ENCODE peak calls at places on chromosome 16, in nine cellular contexts. D, Z, G, P, B, A, K, Y and R are unnamed samples.

GRCh38 chr16:68061396-68061795 is 23.8 kb upstream of the NFATC3 start:
- DNase-seq in D (no peak), Z (no peak), G (no peak), P (no peak), B (no peak), A (no peak), K (no peak), Y (no peak), R (no peak)

GRCh38 chr16:66606000-66606751 is 1.7 kb downstream of the CMTM3 start:
- DNase-seq in D (no peak), Z (no peak), G (no peak), P (no peak), B (no peak), A (no peak), K (no peak), Y (no peak), R (no peak)

GRCh38 chr16:67541391-67542263 is 13.0 kb downstream of the RIPOR1 start:
- DNase-seq in D (no peak), Z (no peak), G (no peak), P (no peak), B (no peak), A (no peak), K (peak; percentile 50), Y (no peak), R (no peak)

GRCh38 chr16:17392127-17392856 is 78.5 kb downstream of the XYLT1 start:
- DNase-seq in D (no peak), Z (no peak), G (no peak), P (no peak), B (no peak), A (no peak), K (no peak), Y (no peak), R (no peak)

GRCh38 chr16:57620316-57621231 is 7.9 kb upstream of the ADGRG1 start:
- DNase-seq in D (no peak), Z (no peak), G (no peak), P (peak; percentile 49), B (no peak), A (no peak), K (no peak), Y (no peak), R (no peak)

GRCh38 chr16:4081577-4082021 is 34.6 kb downstream of the ADCY9 start:
- DNase-seq in D (no peak), Z (no peak), G (no peak), P (no peak), B (no peak), A (no peak), K (no peak), Y (peak; percentile 42), R (no peak)

GRCh38 chr16:4646773-4647660 is 22.4 kb downstream of the MGRN1 start:
- DNase-seq in D (no peak), Z (no peak), G (no peak), P (no peak), B (no peak), A (no peak), K (no peak), Y (no peak), R (no peak)

GRCh38 chr16:87538594-87538993 is 45.8 kb upstream of the ZCCHC14 start:
- DNase-seq in D (no peak), Z (no peak), G (peak; percentile 55), P (no peak), B (no peak), A (no peak), K (no peak), Y (no peak), R (no peak)

GRCh38 chr16:77335652-77336234 is 99.1 kb downstream of the ADAMTS18 start:
- DNase-seq in D (no peak), Z (no peak), G (no peak), P (no peak), B (no peak), A (no peak), K (no peak), Y (no peak), R (no peak)

GRCh38 chr16:23283571-23283970 is 18.5 kb upstream of the SCNN1B start:
- DNase-seq in D (no peak), Z (no peak), G (no peak), P (no peak), B (no peak), A (no peak), K (no peak), Y (no peak), R (no peak)

GRCh38 chr16:13441675-13442074 is 478.3 kb upstream of the ERCC4 start:
- DNase-seq in D (no peak), Z (no peak), G (no peak), P (no peak), B (no peak), A (no peak), K (no peak), Y (no peak), R (no peak)

GRCh38 chr16:56551796-56552738 is 12.8 kb upstream of the MT4 start:
- DNase-seq in D (peak; percentile 45), Z (no peak), G (no peak), P (peak; percentile 82), B (no peak), A (no peak), K (no peak), Y (no peak), R (no peak)

GRCh38 chr16:68079616-68080344 is 5.4 kb upstream of the NFATC3 start:
- DNase-seq in D (peak; percentile 87), Z (peak; percentile 77), G (peak; percentile 69), P (peak; percentile 84), B (peak; percentile 57), A (no peak), K (peak; percentile 80), Y (no peak), R (peak; percentile 85)

GRCh38 chr16:71927787-71928186 is 32.5 kb downstream of the IST1 start:
- DNase-seq in D (no peak), Z (no peak), G (no peak), P (no peak), B (no peak), A (no peak), K (no peak), Y (no peak), R (no peak)

GRCh38 chr16:61421111-61421510 is 615.1 kb downstream of the CDH8 start:
- DNase-seq in D (no peak), Z (no peak), G (no peak), P (no peak), B (no peak), A (no peak), K (no peak), Y (no peak), R (no peak)

GRCh38 chr16:30367349-30368009 is 2.8 kb downstream of the TBC1D10B start:
- DNase-seq in D (no peak), Z (no peak), G (no peak), P (no peak), B (no peak), A (no peak), K (no peak), Y (no peak), R (no peak)
- H3K4me1 ChIP-seq in D (peaks cover 29% of the 10 kb centered on the region), Z (peaks cover 35% of the 10 kb centered on the region), G (peaks cover 46% of the 10 kb centered on the region), P (peaks cover 51% of the 10 kb centered on the region), B (peaks cover 27% of the 10 kb centered on the region), A (peaks cover 56% of the 10 kb centered on the region), K (peaks cover 66% of the 10 kb centered on the region), Y (peaks cover 34% of the 10 kb centered on the region), R (peaks cover 4% of the 10 kb centered on the region)

GRCh38 chr16:89407925-89408300 is 82.4 kb downstream of the ANKRD11 start:
- DNase-seq in D (no peak), Z (peak; percentile 63), G (peak; percentile 51), P (no peak), B (no peak), A (no peak), K (no peak), Y (no peak), R (no peak)
- H3K4me1 ChIP-seq in D (peaks cover 59% of the 10 kb centered on the region), Z (peaks cover 90% of the 10 kb centered on the region), G (peaks cover 67% of the 10 kb centered on the region), P (peaks cover 93% of the 10 kb centered on the region), B (peaks cover 84% of the 10 kb centered on the region), A (peaks cover 100% of the 10 kb centered on the region), K (peaks cover 97% of the 10 kb centered on the region), Y (peaks cover 74% of the 10 kb centered on the region), R (peaks cover 86% of the 10 kb centered on the region)

DNA sequence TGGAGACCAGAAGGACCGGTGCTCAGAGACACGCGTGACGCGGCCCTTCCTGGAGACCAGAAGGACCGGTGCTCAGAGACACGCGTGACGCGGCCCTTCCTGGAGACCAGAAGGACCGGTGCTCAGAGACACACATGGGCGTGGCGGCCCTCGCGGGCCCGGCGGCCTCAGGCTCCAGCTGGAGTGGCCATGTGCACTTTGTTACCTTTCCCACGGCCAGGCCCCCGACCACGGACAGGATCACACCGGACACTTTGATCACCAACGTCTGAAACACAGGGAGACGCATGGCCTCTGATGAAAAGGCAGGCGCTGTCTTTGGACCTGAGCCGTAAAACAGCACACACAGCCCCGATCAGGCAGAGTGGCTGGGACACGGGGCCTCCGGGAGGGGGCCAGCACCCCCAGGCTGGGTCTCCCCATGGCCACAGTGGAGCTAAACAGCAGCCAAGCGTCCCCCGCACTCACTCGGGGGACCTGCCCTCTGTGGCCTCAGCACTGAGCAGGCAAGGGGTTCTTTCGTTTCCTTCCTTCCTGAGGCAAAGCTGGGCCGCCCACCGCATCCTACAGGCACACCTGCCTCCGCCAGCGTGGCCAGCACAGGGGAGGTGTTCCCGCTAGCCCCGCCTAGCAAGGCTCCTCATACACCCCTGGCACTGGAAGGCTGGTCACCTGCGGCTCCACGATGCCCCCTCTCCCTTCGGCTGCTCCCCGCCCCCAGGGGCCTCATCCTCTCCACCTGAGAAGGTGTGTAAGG is 13.3 kb upstream of the CCDC154 start:
- DNase-seq in D (no peak), Z (no peak), G (no peak), P (no peak), B (no peak), A (no peak), K (peak; percentile 8), Y (no peak), R (no peak)
- H3K4me1 ChIP-seq in D (no peaks in the 10 kb centered on the region), Z (no peaks in the 10 kb centered on the region), G (no peaks in the 10 kb centered on the region), P (peaks cover 13% of the 10 kb centered on the region), B (no peaks in the 10 kb centered on the region), A (no peaks in the 10 kb centered on the region), K (no peaks in the 10 kb centered on the region), Y (no peaks in the 10 kb centered on the region), R (no peaks in the 10 kb centered on the region)

GRCh38 chr16:79355600-79356358 is 244.8 kb downstream of the MAF start:
- DNase-seq in D (no peak), Z (no peak), G (no peak), P (no peak), B (no peak), A (no peak), K (peak; percentile 25), Y (no peak), R (no peak)

GRCh38 chr16:79358188-79358587 is 242.3 kb downstream of the MAF start:
- DNase-seq in D (no peak), Z (no peak), G (no peak), P (no peak), B (no peak), A (no peak), K (peak; percentile 16), Y (no peak), R (no peak)

GRCh38 chr16:79361132-79361751 is 239.3 kb downstream of the MAF start:
- DNase-seq in D (no peak), Z (no peak), G (no peak), P (no peak), B (no peak), A (no peak), K (no peak), Y (no peak), R (no peak)

GRCh38 chr16:79360267-79360666 is 240.3 kb downstream of the MAF start:
- DNase-seq in D (no peak), Z (no peak), G (no peak), P (no peak), B (no peak), A (no peak), K (no peak), Y (no peak), R (no peak)

DNA sequence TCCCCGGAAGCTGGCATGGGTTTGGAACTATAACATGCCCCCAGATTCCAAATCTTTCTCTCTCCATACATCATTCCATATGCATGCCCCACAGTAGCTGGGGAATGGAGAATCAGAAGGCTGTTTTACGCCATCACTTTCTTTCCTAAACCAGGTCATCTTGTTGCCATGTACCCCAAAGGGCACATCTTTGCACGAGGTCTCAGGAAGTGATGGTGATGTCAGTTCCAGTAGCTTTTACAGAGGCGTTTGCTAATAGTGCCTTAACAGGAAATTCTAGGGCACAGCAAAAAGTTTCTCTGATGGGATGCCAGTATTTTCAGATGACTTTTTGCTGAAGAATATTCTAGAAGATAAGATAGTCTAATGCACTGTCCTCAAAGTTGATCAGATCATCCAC is 241.5 kb downstream of the MAF start:
- DNase-seq in D (no peak), Z (no peak), G (no peak), P (no peak), B (no peak), A (no peak), K (no peak), Y (no peak), R (no peak)
- H3K4me1 ChIP-seq in D (no peaks in the 10 kb centered on the region), Z (peaks cover 5% of the 10 kb centered on the region), G (no peaks in the 10 kb centered on the region), P (no peaks in the 10 kb centered on the region), B (peaks cover 4% of the 10 kb centered on the region), A (no peaks in the 10 kb centered on the region), K (no peaks in the 10 kb centered on the region), Y (no peaks in the 10 kb centered on the region), R (no peaks in the 10 kb centered on the region)